ENCODE peak calls at places on chromosome 1, in seven cellular contexts. One of them, this sample, is unnamed.

GRCh38 chr1:208531003-208531750 is 287.0 kb upstream of the PLXNA2 start:
- DNase-seq in PC-9: no peak
- DNase-seq in naive thymus-derived CD4-positive, alpha-beta T cell: no peak
- DNase-seq in activated T-cell treated with anti-CD3 and anti-CD28 coated beads, Interleukin-2, amount 50 U/mL, for 1 hour: no peak
- DNase-seq in endothelial cell: no peak
- DNase-seq in NT2/D1: no peak
- DNase-seq in B cell: no peak
- DNase-seq in this sample: no peak

GRCh38 chr1:53979712-53980450 is 33.7 kb downstream of the LRRC42 start:
- DNase-seq in PC-9: no peak
- DNase-seq in naive thymus-derived CD4-positive, alpha-beta T cell: no peak
- DNase-seq in activated T-cell treated with anti-CD3 and anti-CD28 coated beads, Interleukin-2, amount 50 U/mL, for 1 hour: no peak
- DNase-seq in endothelial cell: no peak
- DNase-seq in NT2/D1: no peak
- DNase-seq in B cell: no peak
- DNase-seq in this sample: no peak

GRCh38 chr1:17244826-17245740 is 3.8 kb upstream of the PADI3 start:
- DNase-seq in PC-9: no peak
- DNase-seq in naive thymus-derived CD4-positive, alpha-beta T cell: no peak
- DNase-seq in activated T-cell treated with anti-CD3 and anti-CD28 coated beads, Interleukin-2, amount 50 U/mL, for 1 hour: no peak
- DNase-seq in endothelial cell: no peak
- DNase-seq in NT2/D1: no peak
- DNase-seq in B cell: no peak
- DNase-seq in this sample: no peak

GRCh38 chr1:114116086-114116485 is 37.6 kb downstream of the SYT6 start:
- DNase-seq in PC-9: peak
- DNase-seq in naive thymus-derived CD4-positive, alpha-beta T cell: no peak
- DNase-seq in activated T-cell treated with anti-CD3 and anti-CD28 coated beads, Interleukin-2, amount 50 U/mL, for 1 hour: no peak
- DNase-seq in endothelial cell: no peak
- DNase-seq in NT2/D1: no peak
- DNase-seq in B cell: no peak
- DNase-seq in this sample: no peak

GRCh38 chr1:64965239-64966157 is 851 bp downstream of the JAK1 start:
- DNase-seq in PC-9: no peak
- DNase-seq in naive thymus-derived CD4-positive, alpha-beta T cell: peak
- DNase-seq in activated T-cell treated with anti-CD3 and anti-CD28 coated beads, Interleukin-2, amount 50 U/mL, for 1 hour: peak
- DNase-seq in endothelial cell: peak
- DNase-seq in NT2/D1: peak
- DNase-seq in B cell: no peak
- DNase-seq in this sample: peak

GRCh38 chr1:90768826-90769225 is 51.7 kb upstream of the BARHL2 start:
- DNase-seq in PC-9: no peak
- DNase-seq in naive thymus-derived CD4-positive, alpha-beta T cell: no peak
- DNase-seq in activated T-cell treated with anti-CD3 and anti-CD28 coated beads, Interleukin-2, amount 50 U/mL, for 1 hour: no peak
- DNase-seq in endothelial cell: no peak
- DNase-seq in NT2/D1: no peak
- DNase-seq in B cell: no peak
- DNase-seq in this sample: no peak

GRCh38 chr1:64874664-64875063 is 91.7 kb downstream of the JAK1 start:
- DNase-seq in PC-9: no peak
- DNase-seq in naive thymus-derived CD4-positive, alpha-beta T cell: no peak
- DNase-seq in activated T-cell treated with anti-CD3 and anti-CD28 coated beads, Interleukin-2, amount 50 U/mL, for 1 hour: no peak
- DNase-seq in endothelial cell: no peak
- DNase-seq in NT2/D1: no peak
- DNase-seq in B cell: no peak
- DNase-seq in this sample: no peak

GRCh38 chr1:58515794-58516401 is 30.6 kb downstream of the OMA1 start:
- DNase-seq in PC-9: peak
- DNase-seq in naive thymus-derived CD4-positive, alpha-beta T cell: peak
- DNase-seq in activated T-cell treated with anti-CD3 and anti-CD28 coated beads, Interleukin-2, amount 50 U/mL, for 1 hour: no peak
- DNase-seq in endothelial cell: peak
- DNase-seq in NT2/D1: peak
- DNase-seq in B cell: peak
- DNase-seq in this sample: peak

GRCh38 chr1:156247460-156248322 is at the start of gene PAQR6:
- DNase-seq in PC-9: no peak
- DNase-seq in naive thymus-derived CD4-positive, alpha-beta T cell: no peak
- DNase-seq in activated T-cell treated with anti-CD3 and anti-CD28 coated beads, Interleukin-2, amount 50 U/mL, for 1 hour: no peak
- DNase-seq in endothelial cell: no peak
- DNase-seq in NT2/D1: no peak
- DNase-seq in B cell: no peak
- DNase-seq in this sample: no peak

GRCh38 chr1:25706146-25707089 is 89.8 kb downstream of the MAN1C1 start:
- DNase-seq in PC-9: no peak
- DNase-seq in naive thymus-derived CD4-positive, alpha-beta T cell: no peak
- DNase-seq in activated T-cell treated with anti-CD3 and anti-CD28 coated beads, Interleukin-2, amount 50 U/mL, for 1 hour: peak
- DNase-seq in endothelial cell: no peak
- DNase-seq in NT2/D1: no peak
- DNase-seq in B cell: no peak
- DNase-seq in this sample: no peak

GRCh38 chr1:14553711-14554110 is 44.8 kb upstream of the KAZN start:
- DNase-seq in PC-9: no peak
- DNase-seq in naive thymus-derived CD4-positive, alpha-beta T cell: no peak
- DNase-seq in activated T-cell treated with anti-CD3 and anti-CD28 coated beads, Interleukin-2, amount 50 U/mL, for 1 hour: no peak
- DNase-seq in endothelial cell: no peak
- DNase-seq in NT2/D1: no peak
- DNase-seq in B cell: no peak
- DNase-seq in this sample: peak

GRCh38 chr1:203503851-203504250 is 9.9 kb downstream of the OPTC start:
- DNase-seq in PC-9: no peak
- DNase-seq in naive thymus-derived CD4-positive, alpha-beta T cell: no peak
- DNase-seq in activated T-cell treated with anti-CD3 and anti-CD28 coated beads, Interleukin-2, amount 50 U/mL, for 1 hour: no peak
- DNase-seq in endothelial cell: no peak
- DNase-seq in NT2/D1: no peak
- DNase-seq in B cell: no peak
- DNase-seq in this sample: no peak

This sample was measured in astrocyte.